ENCODE peak calls at places on chromosomes 16 and 17, in nine cellular contexts. I is foreskin keratinocyte, X is gastrocnemius medialis, R is H9, D is RWPE1, K is stomach, H is thoracic aorta, P is IMR-90, Y is PC-3. E is an unnamed sample.

GRCh38 chr16:47492428-47493357 is 31.6 kb downstream of the PHKB start:
- DNase-seq in D (no peak), K (peak), H (peak), I (no peak), Y (no peak), R (no peak), P (peak), X (peak), E (peak)

GRCh38 chr17:34556384-34556783 is 23.0 kb upstream of the TMEM132E start:
- DNase-seq in P (peak), K (no peak), R (peak), Y (peak), D (no peak), H (no peak), X (no peak), I (no peak), E (no peak)

GRCh38 chr17:81890447-81891302 is 711 bp downstream of the ALYREF start:
- DNase-seq in K (no peak), D (no peak), X (peak), H (no peak), P (no peak), Y (no peak), I (no peak), R (peak), E (no peak)

GRCh38 chr17:1957037-1957436 is 68.1 kb downstream of the RTN4RL1 start:
- DNase-seq in I (no peak), P (peak), X (no peak), R (no peak), Y (peak), K (no peak), D (no peak), H (no peak), E (no peak)

GRCh38 chr16:1054660-1055556 is 17.6 kb upstream of the SSTR5 start:
- DNase-seq in I (no peak), X (peak), P (peak), R (peak), Y (peak), K (peak), H (no peak), D (peak), E (peak)

GRCh38 chr17:68390888-68391545 is 66.3 kb downstream of the WIPI1 start:
- DNase-seq in H (no peak), P (peak), D (no peak), I (no peak), Y (no peak), R (no peak), X (no peak), K (no peak), E (no peak)

GRCh38 chr17:64774888-64775600 is 112.9 kb upstream of the SMURF2 start:
- DNase-seq in I (no peak), R (no peak), Y (no peak), X (no peak), K (no peak), D (no peak), P (no peak), H (no peak), E (no peak)

GRCh38 chr17:72118588-72119279 is 2.1 kb upstream of the SOX9 start:
- DNase-seq in K (peak), D (peak), P (peak), X (peak), R (peak), I (peak), Y (peak), H (no peak), E (no peak)

GRCh38 chr17:36001862-36002603 is 680 bp upstream of the CCL15 start:
- DNase-seq in I (no peak), Y (no peak), D (no peak), K (peak), P (no peak), R (peak), H (no peak), X (no peak), E (no peak)

GRCh38 chr17:17041571-17042380 is 481 bp upstream of the MPRIP start:
- DNase-seq in D (peak), R (peak), P (peak), I (peak), Y (peak), X (peak), K (peak), H (peak), E (peak)

GRCh38 chr16:19123535-19124178 is 9.9 kb downstream of the ITPRIPL2 start:
- DNase-seq in R (no peak), X (no peak), P (no peak), D (no peak), H (no peak), I (no peak), Y (peak), K (peak), E (no peak)

GRCh38 chr16:2905241-2905987 is 6.3 kb upstream of the FLYWCH1 start:
- DNase-seq in D (peak), P (peak), I (peak), X (peak), H (peak), R (peak), K (peak), Y (peak), E (peak)

GRCh38 chr16:35598696-35599332 is 2139.4 kb downstream of the TP53TG3F start:
- DNase-seq in R (no peak), I (no peak), H (no peak), D (no peak), P (no peak), Y (no peak), K (no peak), X (no peak), E (no peak)

GRCh38 chr16:28623172-28623711 is 13.4 kb upstream of the SULT1A1 start:
- DNase-seq in H (no peak), Y (peak), P (no peak), I (no peak), D (peak), K (peak), X (peak), R (peak), E (peak)

GRCh38 chr17:45284176-45285140 is 22.6 kb upstream of the SPATA32 start:
- DNase-seq in H (no peak), Y (peak), X (peak), I (no peak), R (peak), D (peak), K (peak), P (no peak), E (peak)

GRCh38 chr16:55955845-55956244 is 80.7 kb upstream of the CES5A start:
- DNase-seq in Y (no peak), D (no peak), H (no peak), R (no peak), X (peak), I (no peak), P (no peak), K (no peak), E (no peak)

GRCh38 chr17:49483588-49484509 is 11.2 kb upstream of the NGFR start:
- DNase-seq in K (no peak), R (no peak), H (no peak), X (no peak), I (no peak), Y (no peak), D (no peak), P (no peak), E (no peak)

GRCh38 chr17:50545306-50545705 is 1.7 kb upstream of the SPATA20 start:
- DNase-seq in R (no peak), K (no peak), X (no peak), H (no peak), Y (no peak), D (no peak), P (no peak), I (no peak), E (no peak)

GRCh38 chr16:63655846-63656245 is 1466.0 kb downstream of the CDH11 start:
- DNase-seq in Y (no peak), H (no peak), K (no peak), X (no peak), R (no peak), P (no peak), D (peak), I (peak), E (no peak)

GRCh38 chr17:9837551-9838471 is 12.1 kb downstream of the GLP2R start:
- DNase-seq in X (peak), K (no peak), D (peak), P (peak), H (no peak), I (peak), Y (peak), R (peak), E (no peak)

GRCh38 chr17:57606111-57606875 is 138.8 kb downstream of the CCDC182 start:
- DNase-seq in X (peak), H (no peak), I (no peak), R (no peak), P (no peak), D (no peak), Y (no peak), K (no peak), E (no peak)

GRCh38 chr17:60529806-60530205 is 3.8 kb upstream of the APPBP2 start:
- DNase-seq in K (no peak), R (no peak), X (no peak), D (no peak), H (no peak), P (peak), I (peak), Y (no peak), E (no peak)

GRCh38 chr17:11900655-11901054 is 96.6 kb downstream of the ZNF18 start:
- DNase-seq in H (no peak), X (no peak), P (no peak), Y (no peak), D (no peak), R (no peak), K (no peak), I (no peak), E (no peak)

GRCh38 chr17:3892095-3892998 is 506 bp downstream of the CAMKK1 start:
- DNase-seq in D (peak), R (peak), K (peak), H (peak), P (peak), Y (peak), X (peak), I (no peak), E (peak)

GRCh38 chr16:87931504-87931903 is 4.8 kb downstream of the CA5A start:
- DNase-seq in R (no peak), I (no peak), P (no peak), X (no peak), D (no peak), K (no peak), Y (no peak), H (no peak), E (no peak)

GRCh38 chr16:14098081-14098480 is 27.0 kb downstream of the MRTFB start:
- DNase-seq in R (no peak), K (no peak), P (no peak), I (no peak), Y (no peak), H (no peak), X (no peak), D (no peak), E (no peak)

GRCh38 chr16:58128721-58129096 is 472 bp downstream of the CFAP20 start:
- DNase-seq in H (no peak), I (no peak), R (peak), P (no peak), K (no peak), D (no peak), Y (no peak), X (no peak), E (no peak)

GRCh38 chr17:56497132-56497531 is 96.4 kb upstream of the NOG start:
- DNase-seq in R (no peak), I (no peak), K (no peak), H (no peak), Y (no peak), P (no peak), X (no peak), D (no peak), E (no peak)

GRCh38 chr16:11871193-11871592 is 19.9 kb upstream of the RSL1D1 start:
- DNase-seq in Y (no peak), K (no peak), H (no peak), P (peak), X (no peak), I (no peak), R (peak), D (no peak), E (no peak)

GRCh38 chr17:161481-161880 is 20.0 kb downstream of the DOC2B start:
- DNase-seq in I (no peak), P (no peak), R (no peak), X (no peak), H (no peak), K (no peak), D (no peak), Y (no peak), E (no peak)

GRCh38 chr17:50916026-50916707 is 50.0 kb upstream of the TOB1 start:
- DNase-seq in I (no peak), P (peak), K (no peak), X (no peak), D (no peak), R (no peak), H (no peak), Y (peak), E (no peak)

GRCh38 chr16:77785365-77785764 is 3.0 kb upstream of the VAT1L start:
- DNase-seq in H (no peak), R (no peak), P (no peak), Y (no peak), D (no peak), I (no peak), X (no peak), K (no peak), E (no peak)

GRCh38 chr16:8492690-8493089 is 97.6 kb downstream of the TMEM114 start:
- DNase-seq in X (no peak), P (no peak), I (no peak), H (no peak), R (no peak), Y (no peak), K (no peak), D (no peak), E (no peak)

GRCh38 chr16:84677017-84677803 is 22.6 kb upstream of the USP10 start:
- DNase-seq in Y (no peak), X (no peak), D (no peak), P (peak), H (no peak), I (no peak), K (no peak), R (no peak), E (no peak)
- TF ChIP-seq CTCF in Y (no peak), X (no peak), D (no peak), P (peak), H (no peak), I (no peak), K (no peak), R (no peak), E (no peak)

DNA sequence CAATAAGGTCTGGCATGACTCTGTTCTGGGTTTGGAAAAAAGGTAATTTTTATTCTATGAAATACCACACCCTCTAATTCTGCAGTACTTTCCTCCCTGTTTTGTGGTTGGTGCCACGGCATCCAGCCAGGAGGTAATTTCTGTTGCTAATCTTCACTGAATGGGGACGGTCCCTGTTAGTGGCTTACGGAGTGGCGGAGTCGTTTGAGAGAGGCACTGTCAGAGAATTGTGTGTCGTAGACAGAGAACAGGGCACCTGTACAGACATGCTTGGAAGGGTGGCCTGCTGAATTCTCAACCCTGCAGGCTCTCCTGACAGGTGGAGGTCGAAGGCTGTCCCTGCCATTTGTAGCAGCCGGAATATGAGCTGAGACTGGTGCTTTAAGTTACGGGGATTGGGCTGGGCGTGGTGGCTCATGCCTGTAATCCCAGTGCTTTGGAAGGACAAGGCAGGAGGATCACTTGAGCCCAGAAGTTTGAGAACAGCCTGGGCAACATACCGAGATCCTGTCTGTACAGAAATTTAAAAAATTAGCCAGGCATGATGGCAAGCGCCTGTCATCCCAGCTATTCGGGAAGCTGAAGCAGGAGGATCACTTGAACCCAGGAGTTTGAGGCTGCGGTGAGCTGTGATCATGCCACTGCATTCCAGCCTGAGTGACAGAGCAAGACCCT is 33.2 kb downstream of the EEF2K start:
- DNase-seq in H (no peak), P (no peak), X (no peak), I (no peak), Y (no peak), D (no peak), K (no peak), R (no peak), E (no peak)
- H3K27ac ChIP-seq in H (peak), P (no peak), X (peak), I (no peak), Y (no peak), D (peak), K (peak), R (no peak), E (no peak)

GRCh38 chr17:74354123-74354522 is 7.5 kb downstream of the BTBD17 start:
- DNase-seq in H (no peak), D (no peak), P (no peak), X (no peak), R (peak), Y (peak), I (no peak), K (peak), E (peak)
- TF ChIP-seq CTCF in H (no peak), D (peak), P (peak), X (no peak), R (peak), Y (peak), I (peak), K (peak), E (peak)

GRCh38 chr17:77303620-77304019 is 162.9 kb downstream of the SEC14L1 start:
- DNase-seq in D (no peak), Y (no peak), R (no peak), K (no peak), P (peak), X (no peak), I (no peak), H (no peak), E (no peak)

GRCh38 chr17:77306048-77306789 is 165.4 kb downstream of the SEC14L1 start:
- DNase-seq in K (no peak), Y (no peak), H (no peak), D (no peak), I (peak), R (no peak), X (no peak), P (no peak), E (no peak)

GRCh38 chr17:77304051-77304745 is 163.4 kb downstream of the SEC14L1 start:
- DNase-seq in K (no peak), D (no peak), I (no peak), R (no peak), P (no peak), H (no peak), Y (no peak), X (no peak), E (no peak)

GRCh38 chr17:77306790-77307478 is 166.2 kb downstream of the SEC14L1 start:
- DNase-seq in K (no peak), H (no peak), R (no peak), D (no peak), Y (no peak), X (no peak), I (no peak), P (no peak), E (no peak)

GRCh38 chr17:77304746-77305473 is 164.1 kb downstream of the SEC14L1 start:
- DNase-seq in H (no peak), Y (no peak), I (no peak), P (no peak), R (no peak), X (no peak), K (peak), D (no peak), E (no peak)
- H3K27ac ChIP-seq in H (no peak), Y (no peak), I (no peak), P (peak), R (no peak), X (no peak), K (no peak), D (peak), E (no peak)

GRCh38 chr16:51759329-51759728 is 608.3 kb upstream of the SALL1 start:
- DNase-seq in X (no peak), P (no peak), Y (no peak), R (no peak), H (no peak), I (no peak), K (no peak), D (no peak), E (no peak)

GRCh38 chr16:51757921-51758479 is 606.9 kb upstream of the SALL1 start:
- DNase-seq in R (no peak), P (no peak), I (no peak), Y (no peak), D (no peak), K (no peak), X (no peak), H (no peak), E (no peak)

GRCh38 chr16:51763072-51763658 is 612.1 kb upstream of the SALL1 start:
- DNase-seq in I (no peak), D (no peak), X (no peak), K (no peak), H (no peak), R (peak), P (no peak), Y (no peak), E (no peak)

GRCh38 chr16:51759999-51760398 is 608.9 kb upstream of the SALL1 start:
- DNase-seq in D (no peak), I (no peak), H (no peak), R (no peak), X (no peak), Y (no peak), K (no peak), P (no peak), E (no peak)

GRCh38 chr16:51762081-51762995 is 611.3 kb upstream of the SALL1 start:
- DNase-seq in D (peak), K (peak), I (peak), P (peak), H (no peak), X (no peak), R (peak), Y (peak), E (no peak)
- TF ChIP-seq CTCF in D (peak), K (peak), I (peak), P (peak), H (peak), X (no peak), R (peak), Y (peak), E (no peak)

GRCh38 chr17:43645450-43645764 is 16.3 kb downstream of the MEOX1 start:
- DNase-seq in P (no peak), R (no peak), K (no peak), Y (no peak), X (no peak), D (no peak), H (no peak), I (no peak), E (no peak)

GRCh38 chr17:43641416-43641815 is 20.3 kb downstream of the MEOX1 start:
- DNase-seq in I (no peak), P (no peak), K (no peak), H (no peak), X (no peak), Y (no peak), R (no peak), D (no peak), E (no peak)

GRCh38 chr17:43645765-43646481 is 15.8 kb downstream of the MEOX1 start:
- DNase-seq in Y (peak), D (peak), P (no peak), H (peak), K (peak), I (no peak), R (no peak), X (peak), E (no peak)

GRCh38 chr17:43648916-43649315 is 12.8 kb downstream of the MEOX1 start:
- DNase-seq in R (no peak), K (no peak), I (no peak), X (no peak), Y (no peak), H (no peak), P (no peak), D (no peak), E (no peak)

GRCh38 chr17:43644081-43644480 is 17.6 kb downstream of the MEOX1 start:
- DNase-seq in P (no peak), X (no peak), I (no peak), D (no peak), R (no peak), H (no peak), K (no peak), Y (no peak), E (no peak)
- H3K27ac ChIP-seq in P (no peak), X (no peak), I (no peak), D (no peak), R (no peak), H (no peak), K (no peak), Y (no peak), E (no peak)

GRCh38 chr16:67807148-67807682 is 526 bp downstream of the TSNAXIP1 start:
- DNase-seq in H (no peak), X (no peak), P (no peak), D (no peak), I (no peak), Y (no peak), R (no peak), K (no peak), E (no peak)
- TF ChIP-seq CTCF in H (no peak), X (no peak), P (peak), D (no peak), I (peak), Y (no peak), R (peak), K (no peak), E (no peak)

DNA sequence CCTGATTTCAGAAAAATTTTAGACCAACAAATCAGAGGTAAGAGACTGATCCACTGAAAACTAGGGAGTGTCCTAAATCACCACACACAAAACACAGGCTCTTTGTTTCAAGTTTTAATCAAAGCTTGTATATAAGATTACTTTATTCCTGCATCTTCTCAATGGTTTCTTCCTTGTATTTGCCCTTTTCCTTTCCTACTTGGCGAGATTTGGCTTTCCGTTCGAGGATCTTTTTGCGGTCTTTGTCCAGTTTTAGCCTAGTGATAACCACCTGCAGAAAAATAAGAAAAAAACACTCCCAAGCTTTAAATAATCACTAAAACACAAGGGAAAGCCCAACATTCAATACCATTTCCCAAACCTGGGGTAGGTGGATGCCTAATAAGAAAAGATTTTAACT is 918 bp upstream of the KRABD2 start:
- DNase-seq in X (no peak), H (no peak), I (no peak), R (no peak), P (no peak), K (no peak), Y (no peak), D (no peak), E (no peak)
- H3K27ac ChIP-seq in X (peak), H (no peak), I (no peak), R (no peak), P (no peak), K (peak), Y (no peak), D (no peak), E (no peak)